ENCODE peak calls at places on chromosomes 6 and 20, in five cellular contexts. C, V, J, N and U are unnamed samples.

GRCh38 chr6:35259946-35260626 is 551 bp downstream of the ZNF76 start:
- DNase-seq in N (peak; percentile 38), V (peak; percentile 16), C (no peak), J (no peak), U (peak; percentile 58)

GRCh38 chr20:24781061-24781980 is 167.7 kb upstream of the CST7 start:
- DNase-seq in C (no peak), J (no peak), V (peak; percentile 36), N (no peak), U (peak; percentile 5)

GRCh38 chr6:7215798-7216231 is 97.2 kb downstream of the SSR1 start:
- DNase-seq in V (no peak), C (no peak), J (no peak), N (no peak), U (no peak)

GRCh38 chr6:111651185-111652034 is 45.7 kb upstream of the TRAF3IP2 start:
- DNase-seq in V (peak; percentile 11), C (no peak), N (no peak), J (no peak), U (no peak)

GRCh38 chr6:105179244-105180065 is at the start of gene POPDC3:
- DNase-seq in J (no peak), C (peak; percentile 31), N (peak; percentile 48), V (peak; percentile 53), U (no peak)

GRCh38 chr6:77463308-77463880 is at the start of gene HTR1B:
- DNase-seq in C (no peak), V (peak; percentile 14), N (peak; percentile 30), J (no peak), U (peak; percentile 24)

GRCh38 chr6:110654096-110654820 is 161.0 kb downstream of the CDK19 start:
- DNase-seq in J (no peak), N (no peak), C (no peak), V (peak; percentile 25), U (no peak)

GRCh38 chr20:22797103-22797502 is 212.7 kb upstream of the FOXA2 start:
- DNase-seq in V (peak; percentile 3), N (no peak), J (no peak), C (no peak), U (no peak)

GRCh38 chr20:58833921-58834320 is 16.8 kb downstream of the GNAS-AS1 start:
- DNase-seq in C (peak; percentile 52), J (no peak), N (no peak), V (no peak), U (no peak)

GRCh38 chr6:30007132-30007764 is 53.8 kb upstream of the POLR1H start:
- DNase-seq in N (no peak), V (no peak), C (no peak), J (no peak), U (peak; percentile 56)

GRCh38 chr6:152161501-152161900 is 354.0 kb downstream of the ESR1 start:
- DNase-seq in C (peak; percentile 31), J (no peak), V (peak; percentile 78), N (no peak), U (no peak)

GRCh38 chr6:4370066-4370465 is 234.7 kb upstream of the ECI2 start:
- DNase-seq in N (no peak), V (peak; percentile 98), J (no peak), C (peak; percentile 89), U (no peak)

GRCh38 chr6:169046483-169047192 is 207.0 kb downstream of the THBS2 start:
- DNase-seq in V (peak; percentile 56), C (peak; percentile 39), J (peak; percentile 36), N (no peak), U (no peak)

GRCh38 chr6:116447496-116448011 is 13.6 kb upstream of the CALHM6 start:
- DNase-seq in N (no peak), C (peak; percentile 94), J (no peak), V (peak; percentile 99), U (no peak)

GRCh38 chr6:135146160-135146920 is 34.8 kb upstream of the MYB start:
- DNase-seq in N (no peak), V (peak; percentile 80), C (peak; percentile 85), J (no peak), U (no peak)

GRCh38 chr6:18413320-18413830 is 26.2 kb downstream of the RNF144B start:
- DNase-seq in V (no peak), C (no peak), N (no peak), J (no peak), U (no peak)
- H3K27ac ChIP-seq in V (no peak overlapping the region), C (no peak overlapping the region), N (no peak overlapping the region), J (no peak overlapping the region), U (no peak overlapping the region)

DNA sequence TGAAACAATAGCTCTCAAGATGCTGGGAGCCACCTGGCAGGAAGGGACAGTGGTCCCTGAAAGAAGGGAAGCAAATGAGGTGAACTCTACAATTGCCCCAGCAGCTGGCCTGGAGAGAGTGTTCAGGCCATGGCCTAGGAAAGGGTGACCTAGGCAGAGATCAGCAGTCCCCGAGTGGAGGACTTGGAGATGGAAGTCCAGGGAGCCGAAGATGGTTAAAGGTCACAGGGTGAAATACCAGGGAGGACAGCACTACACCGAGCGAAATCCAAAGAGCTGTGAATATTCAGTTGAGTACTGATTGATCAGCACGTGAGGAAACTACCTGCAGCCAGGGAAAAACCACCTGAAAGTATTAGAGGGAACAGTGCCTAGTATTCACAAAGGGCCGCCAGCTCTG is 133.1 kb downstream of the HIVEP2 start:
- DNase-seq in J (no peak), C (no peak), N (no peak), V (no peak), U (no peak)
- H3K27ac ChIP-seq in J (no peak overlapping the region), C (no peak overlapping the region), N (no peak overlapping the region), V (no peak overlapping the region), U (no peak overlapping the region)

GRCh38 chr6:43814111-43814510 is 44.1 kb downstream of the VEGFA start:
- DNase-seq in C (no peak), J (no peak), N (no peak), V (no peak), U (no peak)
- H3K27ac ChIP-seq in C (no peak overlapping the region), J (no peak overlapping the region), N (no peak overlapping the region), V (no peak overlapping the region), U (peak overlapping the region; percentile 90)

GRCh38 chr6:154555075-154555677 is 44.7 kb upstream of the CNKSR3 start:
- DNase-seq in C (no peak), V (peak; percentile 8), J (no peak), N (no peak), U (peak; percentile 94)
- H3K27ac ChIP-seq in C (no peak overlapping the region), V (no peak overlapping the region), J (no peak overlapping the region), N (no peak overlapping the region), U (no peak overlapping the region)

DNA sequence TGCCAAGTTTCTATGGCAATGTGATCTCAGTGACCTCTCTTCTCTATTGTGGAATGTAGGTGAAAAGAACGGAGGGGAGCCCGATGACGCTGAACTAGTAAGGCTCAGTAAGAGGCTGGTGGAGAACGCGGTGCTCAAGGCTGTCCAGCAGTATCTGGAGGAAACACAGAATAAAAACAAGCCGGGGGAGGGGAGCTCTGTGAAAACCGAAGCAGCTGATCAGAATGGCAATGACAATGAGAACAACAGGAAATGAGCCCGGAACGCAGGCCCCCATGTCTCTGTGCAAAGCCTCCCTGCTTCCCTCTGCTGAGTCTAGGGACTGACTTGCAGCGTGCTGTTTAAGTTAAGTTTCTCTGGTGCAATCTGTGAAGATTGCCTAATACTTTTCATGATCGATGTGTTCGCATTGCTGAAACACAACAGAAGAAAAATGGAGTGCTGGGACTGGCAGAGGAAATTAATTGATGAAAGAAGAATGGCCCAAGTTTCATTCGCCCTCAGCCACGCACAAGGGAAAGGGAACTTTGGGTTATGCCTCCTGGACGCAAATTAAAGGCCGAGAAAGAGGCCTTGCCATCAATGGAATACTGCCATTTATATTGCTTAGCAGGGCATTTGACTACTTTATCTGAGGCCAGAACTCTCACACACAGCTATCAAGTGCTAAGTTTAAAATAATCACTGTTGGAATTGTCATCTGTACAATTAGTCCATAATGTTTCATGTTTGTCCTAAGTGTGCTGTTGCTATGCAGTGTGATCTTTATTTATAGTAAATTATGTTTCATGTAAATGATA is 146.4 kb downstream of the AKAP7 start:
- DNase-seq in C (peak; percentile 16), N (peak; percentile 40), V (peak; percentile 17), J (no peak), U (peak; percentile 55)
- H3K27ac ChIP-seq in C (no peak overlapping the region), N (no peak overlapping the region), V (no peak overlapping the region), J (no peak overlapping the region), U (peak overlapping the region; percentile 9)

DNA sequence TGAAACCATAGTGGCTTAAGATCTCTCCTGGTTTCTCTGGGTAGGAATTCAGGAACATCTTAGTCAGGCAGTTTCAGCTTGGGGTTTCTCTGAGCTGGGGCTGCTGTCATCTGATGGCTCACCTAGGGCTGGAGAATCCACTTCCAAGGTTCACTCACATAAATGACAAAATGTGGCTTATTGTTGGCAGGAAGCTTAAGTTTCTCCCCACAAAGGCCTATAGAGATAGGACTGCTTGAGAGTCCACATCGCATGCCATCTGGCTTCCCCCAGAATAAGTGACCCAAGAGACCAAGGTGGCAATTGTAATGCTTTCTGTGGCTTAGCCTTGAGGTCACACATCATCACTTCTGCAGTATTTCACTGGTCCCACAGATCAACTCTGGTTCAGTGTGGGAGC is 131.4 kb downstream of the EDN1 start:
- DNase-seq in J (no peak), C (no peak), N (no peak), V (no peak), U (no peak)
- H3K27ac ChIP-seq in J (peak overlapping the region; percentile 62), C (no peak overlapping the region), N (no peak overlapping the region), V (no peak overlapping the region), U (no peak overlapping the region)